ENCODE peak calls at places on chromosomes 2 and 18, in five cellular contexts. C is GM10248; E is aorta; L is naive thymus-derived CD8-positive, alpha-beta T cell; M is foreskin melanocyte. D is an unnamed sample.

GRCh38 chr2:216909541-216910175 is 49.8 kb upstream of the TNP1 start:
- DNase-seq in C (no peak), E (no peak), L (no peak), M (no peak), D (no peak)

GRCh38 chr2:6865346-6866238 is at the start of gene CMPK2:
- DNase-seq in C (peak; percentile 87), E (peak; percentile 90), L (peak; percentile 82), M (no peak), D (peak; percentile 74)

GRCh38 chr2:72824224-72824842 is 1.5 kb downstream of the EXOC6B start:
- DNase-seq in C (no peak), E (no peak), L (no peak), M (no peak), D (no peak)

GRCh38 chr2:168583710-168584521 is 127.8 kb downstream of the CERS6 start:
- DNase-seq in C (no peak), E (no peak), L (no peak), M (peak; percentile 11), D (no peak)

GRCh38 chr2:37688771-37689468 is 17.5 kb upstream of the CDC42EP3 start:
- DNase-seq in C (no peak), E (peak; percentile 72), L (no peak), M (no peak), D (no peak)

GRCh38 chr2:225173909-225174308 is 131.6 kb upstream of the DOCK10 start:
- DNase-seq in C (no peak), E (no peak), L (no peak), M (no peak), D (no peak)

GRCh38 chr2:21289994-21290393 is 166.2 kb downstream of the TDRD15 start:
- DNase-seq in C (no peak), E (no peak), L (no peak), M (no peak), D (no peak)

GRCh38 chr2:227890495-227891079 is 19.2 kb downstream of the DAW1 start:
- DNase-seq in C (peak; percentile 34), E (no peak), L (peak; percentile 19), M (peak; percentile 31), D (peak; percentile 22)

GRCh38 chr2:241903121-241904010 is 33.8 kb downstream of the RTP5 start:
- DNase-seq in C (no peak), E (peak; percentile 75), L (no peak), M (no peak), D (no peak)

GRCh38 chr18:56650056-56650455 is 1.1 kb upstream of the WDR7 start:
- DNase-seq in C (no peak), E (no peak), L (no peak), M (no peak), D (no peak)

GRCh38 chr2:162009543-162009942 is 64.5 kb downstream of the DPP4 start:
- DNase-seq in C (no peak), E (no peak), L (no peak), M (no peak), D (no peak)

GRCh38 chr2:16069933-16070647 is 129.7 kb downstream of the MYCN start:
- DNase-seq in C (no peak), E (no peak), L (no peak), M (peak; percentile 83), D (no peak)

GRCh38 chr18:78767648-78768071 is 212.0 kb upstream of the SALL3 start:
- DNase-seq in C (no peak), E (no peak), L (no peak), M (no peak), D (no peak)

GRCh38 chr18:6835345-6835744 is 105.8 kb downstream of the ARHGAP28 start:
- DNase-seq in C (no peak), E (no peak), L (no peak), M (no peak), D (no peak)

GRCh38 chr2:73740767-73741166 is 3.6 kb upstream of the TPRKB start:
- DNase-seq in C (no peak), E (no peak), L (no peak), M (no peak), D (no peak)

GRCh38 chr2:226885769-226886435 is 50.0 kb downstream of the RHBDD1 start:
- DNase-seq in C (no peak), E (no peak), L (no peak), M (no peak), D (no peak)

GRCh38 chr18:36663312-36663711 is 165.5 kb downstream of the TPGS2 start:
- DNase-seq in C (no peak), E (no peak), L (no peak), M (no peak), D (no peak)

GRCh38 chr2:228699888-228700287 is 518.4 kb upstream of the SPHKAP start:
- DNase-seq in C (no peak), E (no peak), L (no peak), M (no peak), D (no peak)

GRCh38 chr2:98750593-98751282 is 19.8 kb upstream of the MGAT4A start:
- DNase-seq in C (no peak), E (no peak), L (no peak), M (no peak), D (no peak)

GRCh38 chr2:191401287-191401686 is 156.1 kb downstream of the MYO1B start:
- DNase-seq in C (no peak), E (no peak), L (no peak), M (no peak), D (no peak)

GRCh38 chr2:190179754-190180312 is 117.3 kb upstream of the MSTN start:
- DNase-seq in C (peak; percentile 31), E (no peak), L (no peak), M (peak; percentile 79), D (no peak)

GRCh38 chr2:222142027-222142426 is 156.8 kb downstream of the PAX3 start:
- DNase-seq in C (no peak), E (no peak), L (no peak), M (peak; percentile 56), D (no peak)

GRCh38 chr2:227884511-227884947 is 13.1 kb downstream of the DAW1 start:
- DNase-seq in C (peak; percentile 76), E (peak; percentile 86), L (no peak), M (peak; percentile 66), D (peak; percentile 24)

GRCh38 chr2:230891108-230891507 is 26.4 kb downstream of the ITM2C start:
- DNase-seq in C (no peak), E (peak; percentile 31), L (no peak), M (no peak), D (no peak)

GRCh38 chr2:169141713-169142352 is 72.5 kb downstream of the DHRS9 start:
- DNase-seq in C (peak; percentile 52), E (no peak), L (peak; percentile 58), M (peak; percentile 44), D (peak; percentile 44)

GRCh38 chr2:135152361-135152760 is 100.3 kb downstream of the RAB3GAP1 start:
- DNase-seq in C (no peak), E (no peak), L (no peak), M (no peak), D (no peak)

GRCh38 chr2:65366595-65367125 is 65.7 kb downstream of the SPRED2 start:
- DNase-seq in C (peak; percentile 62), E (no peak), L (no peak), M (peak; percentile 89), D (no peak)

GRCh38 chr2:72292433-72292832 is 144.8 kb upstream of the CYP26B1 start:
- DNase-seq in C (no peak), E (no peak), L (no peak), M (no peak), D (no peak)

GRCh38 chr18:59379772-59380530 is 20.9 kb upstream of the LMAN1 start:
- DNase-seq in C (no peak), E (no peak), L (no peak), M (no peak), D (no peak)

GRCh38 chr18:4433762-4434161 is 21.3 kb downstream of the DLGAP1 start:
- DNase-seq in C (no peak), E (no peak), L (no peak), M (no peak), D (no peak)

GRCh38 chr2:217897816-217898806 is 104.7 kb downstream of the TNS1 start:
- DNase-seq in C (no peak), E (no peak), L (no peak), M (no peak), D (no peak)

D was measured in CD4-positive, CD25-positive, alpha-beta regulatory T cell.